ENCODE peak calls at places on chromosomes 16 and 17, in eight cellular contexts. X, U, R, M, B, L, Q and E are unnamed samples.

GRCh38 chr17:57868007-57868774 is 18.3 kb upstream of the MRPS23 start:
- DNase-seq in X (peak; percentile 17), M (peak; percentile 41), Q (peak; percentile 98), U (peak; percentile 82), B (no peak), L (no peak), R (peak; percentile 77), E (peak; percentile 94)

GRCh38 chr17:46895171-46895570 is 27.8 kb upstream of the GOSR2 start:
- DNase-seq in Q (no peak), U (no peak), L (no peak), B (no peak), M (no peak), R (no peak), X (no peak), E (no peak)

GRCh38 chr17:44221072-44221861 is 1.8 kb upstream of the UBTF start:
- DNase-seq in Q (peak; percentile 59), U (peak; percentile 64), B (peak; percentile 53), M (peak; percentile 67), L (peak; percentile 63), X (peak; percentile 60), R (peak; percentile 35), E (peak; percentile 86)

GRCh38 chr16:19239756-19240155 is 45.8 kb upstream of the CLEC19A start:
- DNase-seq in Q (no peak), U (no peak), R (no peak), B (no peak), M (no peak), X (no peak), L (no peak), E (no peak)

GRCh38 chr17:63843387-63844292 is 1.2 kb upstream of the SMARCD2 start:
- DNase-seq in B (no peak), X (peak; percentile 66), U (no peak), Q (no peak), M (peak; percentile 69), L (peak; percentile 37), R (no peak), E (peak; percentile 63)

GRCh38 chr17:79939755-79940154 is 95.9 kb downstream of the TBC1D16 start:
- DNase-seq in M (no peak), R (no peak), Q (no peak), B (no peak), L (no peak), X (no peak), U (no peak), E (no peak)

GRCh38 chr17:31479009-31479408 is 87.5 kb downstream of the RAB11FIP4 start:
- DNase-seq in B (no peak), L (no peak), U (no peak), Q (no peak), R (no peak), X (no peak), M (no peak), E (no peak)

GRCh38 chr16:30439720-30440348 is 5.8 kb downstream of the SEPHS2 start:
- DNase-seq in X (no peak), L (no peak), R (no peak), M (no peak), Q (no peak), B (no peak), U (no peak), E (no peak)

GRCh38 chr17:63029520-63029919 is 63.5 kb downstream of the TANC2 start:
- DNase-seq in X (no peak), M (no peak), U (no peak), R (no peak), Q (peak; percentile 19), L (no peak), B (no peak), E (peak; percentile 85)

GRCh38 chr16:88442435-88442810 is 10.7 kb upstream of the ZFPM1 start:
- DNase-seq in X (no peak), R (no peak), M (no peak), Q (no peak), U (no peak), L (no peak), B (no peak), E (no peak)

GRCh38 chr16:47939690-47940089 is 216.1 kb downstream of the ABCC12 start:
- DNase-seq in Q (no peak), M (no peak), B (no peak), L (no peak), X (no peak), U (no peak), R (no peak), E (no peak)

GRCh38 chr16:59042296-59042695 is 308.2 kb upstream of the GOT2 start:
- DNase-seq in M (no peak), X (no peak), L (no peak), Q (no peak), U (no peak), B (no peak), R (no peak), E (no peak)

GRCh38 chr17:17928422-17929386 is 43.5 kb downstream of the TOM1L2 start:
- DNase-seq in B (no peak), R (no peak), M (no peak), Q (no peak), L (no peak), X (no peak), U (no peak), E (no peak)

GRCh38 chr16:88527186-88527936 is 42.8 kb upstream of the ZC3H18 start:
- DNase-seq in L (peak; percentile 45), R (peak; percentile 42), M (no peak), X (peak; percentile 42), Q (no peak), U (no peak), B (peak; percentile 67), E (peak; percentile 64)

GRCh38 chr16:2183671-2184070 is 12.7 kb downstream of the CASKIN1 start:
- DNase-seq in R (no peak), L (no peak), B (no peak), M (no peak), U (no peak), Q (no peak), X (no peak), E (no peak)

GRCh38 chr17:44557653-44558285 is 485 bp downstream of the FZD2 start:
- DNase-seq in Q (no peak), B (no peak), U (no peak), M (peak; percentile 27), R (no peak), L (no peak), X (peak; percentile 37), E (peak; percentile 65)

GRCh38 chr17:63024201-63024600 is 58.2 kb downstream of the TANC2 start:
- DNase-seq in Q (no peak), M (no peak), R (no peak), B (no peak), L (no peak), U (no peak), X (no peak), E (no peak)

GRCh38 chr16:25235991-25236390 is 19.2 kb downstream of the AQP8 start:
- DNase-seq in U (no peak), M (no peak), R (no peak), Q (no peak), X (no peak), L (no peak), B (no peak), E (peak; percentile 19)

GRCh38 chr16:83899272-83899897 is 470 bp downstream of the MLYCD start:
- DNase-seq in L (peak; percentile 17), Q (peak; percentile 39), M (peak; percentile 51), U (peak; percentile 40), B (peak; percentile 21), R (no peak), X (peak; percentile 60), E (peak; percentile 67)

GRCh38 chr17:39761861-39762496 is 24.2 kb downstream of the GRB7 start:
- DNase-seq in M (no peak), X (no peak), Q (no peak), U (no peak), B (no peak), R (no peak), L (no peak), E (no peak)

GRCh38 chr16:1580256-1580655 is 31.6 kb downstream of the IFT140 start:
- DNase-seq in M (no peak), U (no peak), B (no peak), Q (no peak), R (no peak), L (no peak), X (no peak), E (no peak)

GRCh38 chr16:503150-504071 is 24.1 kb upstream of the CAPN15 start:
- DNase-seq in R (no peak), L (no peak), X (no peak), M (no peak), U (no peak), Q (no peak), B (no peak), E (no peak)

GRCh38 chr16:66911112-66911511 is 7.6 kb downstream of the CDH16 start:
- DNase-seq in R (no peak), Q (no peak), B (no peak), X (no peak), M (peak; percentile 86), U (peak; percentile 74), L (no peak), E (no peak)

GRCh38 chr16:57949595-57950238 is 21.2 kb downstream of the CNGB1 start:
- DNase-seq in U (no peak), X (no peak), Q (no peak), B (no peak), L (no peak), R (no peak), M (peak; percentile 60), E (peak; percentile 10)